ENCODE peak calls at places on chromosomes 12 and 14, in ten cellular contexts. J, P, R, D, A, M, O, G, V and B are unnamed samples.

GRCh38 chr12:16118586-16118985 is 158.9 kb downstream of the SLC15A5 start:
- DNase-seq in V (no peak), A (peak), R (no peak), M (no peak), P (no peak), O (no peak), J (no peak), D (no peak), G (no peak), B (no peak)

GRCh38 chr14:88299865-88300264 is 23.2 kb downstream of the KCNK10 start:
- DNase-seq in A (no peak), M (no peak), R (no peak), P (no peak), D (no peak), G (no peak), V (no peak), J (no peak), O (no peak), B (no peak)

GRCh38 chr12:79690156-79690605 is 583 bp downstream of the PAWR start:
- DNase-seq in V (no peak), P (no peak), R (no peak), G (peak), M (no peak), J (no peak), A (no peak), D (peak), O (peak), B (no peak)

GRCh38 chr12:121057794-121058193 is 18.7 kb upstream of the OASL start:
- DNase-seq in R (no peak), A (no peak), V (no peak), P (no peak), M (peak), D (no peak), G (no peak), O (no peak), J (no peak), B (no peak)

GRCh38 chr14:21626491-21627230 is 8.1 kb downstream of the OR10G2 start:
- DNase-seq in R (peak), G (peak), M (no peak), J (no peak), V (no peak), A (no peak), O (peak), D (no peak), P (no peak), B (no peak)

GRCh38 chr12:93419388-93420034 is 22.2 kb downstream of the UBE2N start:
- DNase-seq in M (no peak), J (peak), A (peak), O (peak), D (no peak), R (peak), V (no peak), P (peak), G (peak), B (no peak)

GRCh38 chr12:101824831-101825230 is 5.9 kb downstream of the GNPTAB start:
- DNase-seq in A (no peak), P (no peak), J (no peak), V (no peak), G (no peak), M (no peak), D (no peak), O (no peak), R (no peak), B (no peak)

GRCh38 chr12:4293942-4294505 is 20.5 kb downstream of the CCND2 start:
- DNase-seq in G (no peak), J (no peak), D (no peak), R (no peak), A (no peak), O (no peak), P (no peak), M (no peak), V (no peak), B (no peak)

GRCh38 chr14:51996148-51996746 is 6.9 kb downstream of the RTRAF start:
- DNase-seq in R (no peak), M (no peak), P (peak), G (peak), J (no peak), A (peak), O (peak), V (no peak), D (no peak), B (no peak)

GRCh38 chr12:118850244-118850825 is 131.0 kb upstream of the SRRM4 start:
- DNase-seq in G (no peak), M (no peak), R (no peak), O (no peak), D (no peak), V (no peak), P (no peak), J (no peak), A (no peak), B (no peak)

GRCh38 chr12:54304187-54304810 is 3.5 kb upstream of the NFE2 start:
- DNase-seq in M (peak), P (peak), A (peak), O (no peak), J (peak), G (peak), D (peak), R (peak), V (peak), B (peak)

GRCh38 chr12:80834724-80835123 is 103.0 kb downstream of the LIN7A start:
- DNase-seq in V (no peak), M (no peak), G (no peak), R (no peak), D (no peak), O (no peak), J (no peak), P (no peak), A (no peak), B (no peak)

GRCh38 chr14:103859416-103860202 is 12.2 kb upstream of the PPP1R13B start:
- DNase-seq in A (no peak), O (no peak), D (no peak), M (peak), G (no peak), V (no peak), J (no peak), R (no peak), P (no peak), B (no peak)

GRCh38 chr14:99261916-99262787 is 9.8 kb downstream of the BCL11B start:
- DNase-seq in J (no peak), R (no peak), M (no peak), V (no peak), G (no peak), O (no peak), D (no peak), P (no peak), A (no peak), B (no peak)

GRCh38 chr12:642633-643477 is 20.4 kb downstream of the NINJ2 start:
- DNase-seq in V (peak), P (peak), G (peak), M (peak), J (no peak), A (peak), D (peak), R (peak), O (peak), B (peak)

GRCh38 chr12:116558280-116559079 is 701 bp upstream of the MAP1LC3B2 start:
- DNase-seq in O (no peak), D (no peak), G (no peak), M (no peak), P (no peak), A (no peak), V (peak), R (no peak), J (no peak), B (peak)

GRCh38 chr14:105498430-105499255 is 7.6 kb downstream of the TEDC1 start:
- DNase-seq in A (no peak), P (no peak), D (no peak), M (no peak), G (no peak), O (no peak), R (peak), V (no peak), J (no peak), B (no peak)

GRCh38 chr12:57517187-57517586 is 3.1 kb downstream of the DDIT3 start:
- DNase-seq in P (peak), R (no peak), D (no peak), O (peak), M (no peak), J (no peak), A (peak), V (no peak), G (peak), B (no peak)

GRCh38 chr14:35332517-35333346 is 40.5 kb downstream of the PSMA6 start:
- DNase-seq in D (no peak), A (no peak), O (no peak), P (peak), R (peak), V (no peak), G (no peak), J (no peak), M (peak), B (no peak)

DNA sequence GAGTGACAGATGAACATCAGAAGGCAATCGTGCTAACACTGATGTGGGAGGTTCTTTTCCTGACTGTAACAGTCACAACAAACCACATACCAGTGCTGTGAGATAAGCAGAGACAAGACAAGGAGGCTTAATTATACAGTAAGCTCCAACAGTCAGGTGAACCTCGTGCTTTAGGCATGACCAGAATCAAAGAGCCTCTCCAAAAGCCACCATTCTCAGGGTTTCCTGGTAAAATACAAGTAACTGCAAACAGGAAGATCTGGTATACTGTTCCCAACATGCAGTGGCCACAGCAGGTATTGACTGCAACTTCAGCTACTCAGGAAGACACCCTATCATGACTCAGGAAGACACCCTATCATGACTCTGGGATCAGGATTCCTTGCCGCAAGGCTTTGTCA is 47.3 kb upstream of the GTF2A1 start:
- DNase-seq in D (no peak), V (no peak), P (no peak), M (no peak), A (no peak), J (no peak), O (peak), G (peak), R (no peak), B (no peak)
- TF ChIP-seq CTCF in D (no peak), V (no peak), P (no peak), M (no peak), A (no peak), J (no peak), O (no peak), G (no peak), R (no peak), B (no peak)

DNA sequence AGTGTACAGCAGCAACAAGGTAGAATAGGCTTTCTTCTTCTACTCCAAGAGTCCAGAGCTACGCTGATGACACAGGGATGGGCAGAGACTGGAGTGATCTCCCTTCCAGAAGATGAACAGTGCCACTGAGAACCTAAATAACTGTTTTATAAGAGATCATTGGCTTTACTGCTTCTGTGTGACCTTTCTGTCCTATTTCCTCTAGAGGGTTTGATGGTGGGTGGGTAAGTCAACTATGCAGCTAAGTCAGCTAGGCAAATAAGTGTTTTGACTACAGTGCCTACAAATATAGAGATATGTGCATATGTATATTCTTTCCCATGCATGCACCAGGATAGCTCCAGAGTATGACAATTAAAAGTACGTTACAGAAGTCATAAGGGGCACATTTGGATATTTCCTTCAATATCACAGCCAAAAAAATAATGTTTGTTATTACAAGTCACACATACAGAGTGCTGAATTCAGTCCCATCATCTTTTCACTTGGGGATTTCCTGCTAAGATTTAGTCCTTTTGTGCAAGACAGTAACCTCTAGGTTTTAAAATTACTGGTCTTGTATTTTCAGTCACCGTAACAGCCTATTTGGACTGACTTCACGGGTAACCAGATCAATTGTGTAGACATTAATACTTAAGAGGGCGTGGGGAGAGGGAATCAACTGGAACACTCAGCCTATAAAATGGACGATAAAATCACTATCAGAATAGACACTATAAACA is 412.6 kb upstream of the SOX5 start:
- DNase-seq in A (no peak), G (no peak), D (no peak), P (no peak), O (no peak), M (no peak), V (no peak), J (no peak), R (no peak), B (no peak)
- H3K4me3 ChIP-seq in A (no peak), G (no peak), D (no peak), P (no peak), O (no peak), M (no peak), V (no peak), J (no peak), R (no peak), B (no peak)

DNA sequence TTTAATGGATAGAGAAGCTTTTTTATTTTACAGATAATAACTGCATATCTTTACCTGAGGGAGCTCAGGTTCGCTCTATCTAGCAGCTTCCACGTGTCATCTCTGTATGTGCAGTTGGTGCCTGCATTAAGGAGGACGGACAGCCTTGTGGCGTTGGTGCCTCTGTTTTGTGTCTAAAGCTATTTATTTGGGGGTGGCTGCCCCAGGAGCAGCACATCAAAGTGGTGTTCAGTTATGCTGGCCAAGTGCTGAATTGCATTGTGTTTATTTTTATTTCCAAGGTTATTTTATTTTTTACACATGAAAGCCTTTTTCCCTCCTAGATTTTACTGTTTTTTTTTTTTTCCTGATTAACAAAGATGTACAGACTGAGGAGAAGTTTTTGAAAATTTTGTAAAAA is 59.7 kb downstream of the RASSF3 start:
- DNase-seq in D (no peak), G (no peak), O (no peak), R (no peak), V (no peak), J (no peak), P (no peak), M (no peak), A (no peak), B (no peak)
- TF ChIP-seq CTCF in D (no peak), G (no peak), O (no peak), R (no peak), V (no peak), J (no peak), P (no peak), M (no peak), A (no peak), B (no peak)

GRCh38 chr12:130440411-130441080 is 102.9 kb downstream of the PIWIL1 start:
- DNase-seq in J (no peak), P (no peak), V (no peak), A (no peak), G (no peak), R (no peak), O (no peak), M (no peak), D (no peak), B (no peak)

GRCh38 chr12:130438243-130438620 is 100.5 kb downstream of the PIWIL1 start:
- DNase-seq in A (no peak), P (no peak), M (no peak), V (peak), O (no peak), D (no peak), R (no peak), J (no peak), G (no peak), B (no peak)

GRCh38 chr12:130438711-130439110 is 101.0 kb downstream of the PIWIL1 start:
- DNase-seq in R (no peak), G (no peak), J (no peak), O (no peak), M (no peak), A (no peak), V (peak), P (no peak), D (no peak), B (no peak)

GRCh38 chr12:130437555-130438242 is 100.0 kb downstream of the PIWIL1 start:
- DNase-seq in J (no peak), A (no peak), R (no peak), P (no peak), V (peak), O (no peak), D (no peak), G (no peak), M (no peak), B (no peak)

GRCh38 chr12:130439250-130439649 is 101.6 kb downstream of the PIWIL1 start:
- DNase-seq in A (no peak), P (no peak), V (peak), G (no peak), R (no peak), M (no peak), J (no peak), D (no peak), O (no peak), B (no peak)
- H3K4me3 ChIP-seq in A (no peak), P (no peak), V (no peak), G (no peak), R (no peak), M (no peak), J (no peak), D (no peak), O (no peak), B (no peak)

GRCh38 chr14:24368562-24369252 is 723 bp downstream of the NFATC4 start:
- DNase-seq in R (no peak), G (peak), O (peak), A (peak), D (peak), M (peak), P (peak), V (peak), J (peak), B (no peak)
- TF ChIP-seq CTCF in R (no peak), G (no peak), O (peak), A (no peak), D (no peak), M (no peak), P (no peak), V (no peak), J (peak), B (no peak)

GRCh38 chr14:75804570-75805275 is 143.7 kb downstream of the TTLL5 start:
- DNase-seq in R (no peak), J (no peak), A (no peak), O (no peak), P (no peak), M (no peak), D (no peak), V (no peak), G (no peak), B (no peak)
- H3K4me3 ChIP-seq in R (no peak), J (no peak), A (no peak), O (no peak), P (no peak), M (no peak), D (no peak), V (no peak), G (no peak), B (no peak)